ENCODE peak calls at places on chromosomes 2 and 18, in eight cellular contexts. S, R, I, V, N, Q, T and X are unnamed samples.

GRCh38 chr18:23837591-23837990 is 148.3 kb downstream of the LAMA3 start:
- DNase-seq in S (no peak), R (no peak), I (peak), V (peak), N (peak), Q (no peak), T (no peak), X (peak)

GRCh38 chr18:12159446-12159845 is 65.8 kb downstream of the ANKRD62 start:
- DNase-seq in S (no peak), R (no peak), I (no peak), V (no peak), N (peak), Q (no peak), T (no peak), X (no peak)

GRCh38 chr2:207126724-207127314 is 38.9 kb downstream of the KLF7 start:
- DNase-seq in S (no peak), R (no peak), I (no peak), V (no peak), N (peak), Q (no peak), T (no peak), X (no peak)

GRCh38 chr2:18701981-18702380 is 112.6 kb upstream of the NT5C1B start:
- DNase-seq in S (no peak), R (no peak), I (no peak), V (no peak), N (no peak), Q (no peak), T (no peak), X (no peak)

GRCh38 chr2:225354281-225354774 is 45.2 kb upstream of the NYAP2 start:
- DNase-seq in S (peak), R (no peak), I (no peak), V (peak), N (peak), Q (peak), T (no peak), X (no peak)

GRCh38 chr18:40407913-40408312 is 1547.1 kb upstream of the PIK3C3 start:
- DNase-seq in S (no peak), R (no peak), I (no peak), V (peak), N (peak), Q (peak), T (no peak), X (no peak)

GRCh38 chr2:98822301-98823164 is 91.6 kb upstream of the MGAT4A start:
- DNase-seq in S (peak), R (no peak), I (peak), V (peak), N (no peak), Q (no peak), T (no peak), X (peak)

GRCh38 chr2:43224131-43224570 is 2.3 kb downstream of the ZFP36L2 start:
- DNase-seq in S (peak), R (peak), I (peak), V (peak), N (peak), Q (peak), T (peak), X (peak)

GRCh38 chr2:241965931-241966412 is 96.4 kb downstream of the RTP5 start:
- DNase-seq in S (peak), R (no peak), I (peak), V (peak), N (peak), Q (peak), T (peak), X (peak)

GRCh38 chr2:25309402-25309801 is 32.3 kb downstream of the DNMT3A start:
- DNase-seq in S (peak), R (peak), I (peak), V (peak), N (peak), Q (no peak), T (peak), X (peak)

GRCh38 chr2:101346909-101347308 is 38.4 kb upstream of the RNF149 start:
- DNase-seq in S (no peak), R (no peak), I (no peak), V (no peak), N (no peak), Q (no peak), T (no peak), X (no peak)

GRCh38 chr2:101002562-101003277 is 631 bp downstream of the RPL31 start:
- DNase-seq in S (no peak), R (no peak), I (peak), V (peak), N (peak), Q (no peak), T (no peak), X (peak)

GRCh38 chr2:147382322-147382948 is 462.4 kb upstream of the ACVR2A start:
- DNase-seq in S (no peak), R (no peak), I (no peak), V (no peak), N (no peak), Q (no peak), T (no peak), X (no peak)

GRCh38 chr2:127061377-127062273 is 45.3 kb downstream of the BIN1 start:
- DNase-seq in S (no peak), R (no peak), I (no peak), V (no peak), N (peak), Q (no peak), T (no peak), X (no peak)

GRCh38 chr2:10452334-10452733 is 4.2 kb upstream of the ODC1 start:
- DNase-seq in S (no peak), R (peak), I (no peak), V (peak), N (peak), Q (peak), T (peak), X (peak)

GRCh38 chr2:33395660-33396249 is 80.7 kb upstream of the RASGRP3 start:
- DNase-seq in S (peak), R (peak), I (peak), V (peak), N (peak), Q (no peak), T (peak), X (peak)

GRCh38 chr2:20157606-20157970 is 67.3 kb downstream of the SDC1 start:
- DNase-seq in S (no peak), R (no peak), I (no peak), V (peak), N (no peak), Q (no peak), T (no peak), X (no peak)

GRCh38 chr2:54630841-54631497 is 92.5 kb upstream of the EML6 start:
- DNase-seq in S (no peak), R (no peak), I (no peak), V (no peak), N (no peak), Q (no peak), T (no peak), X (peak)

GRCh38 chr2:72367530-72368225 is 220.0 kb upstream of the CYP26B1 start:
- DNase-seq in S (peak), R (peak), I (no peak), V (peak), N (peak), Q (peak), T (peak), X (peak)

GRCh38 chr2:236551843-236552542 is 17.6 kb upstream of the ACKR3 start:
- DNase-seq in S (peak), R (no peak), I (peak), V (no peak), N (no peak), Q (no peak), T (no peak), X (no peak)

GRCh38 chr2:71358931-71359671 is 27.5 kb downstream of the ZNF638 start:
- DNase-seq in S (no peak), R (no peak), I (peak), V (peak), N (peak), Q (no peak), T (no peak), X (no peak)

GRCh38 chr2:99811544-99811943 is 321.7 kb upstream of the REV1 start:
- DNase-seq in S (no peak), R (no peak), I (no peak), V (peak), N (no peak), Q (peak), T (no peak), X (no peak)

GRCh38 chr2:74008761-74009395 is 24.2 kb downstream of the TET3 start:
- DNase-seq in S (no peak), R (no peak), I (no peak), V (peak), N (peak), Q (no peak), T (no peak), X (no peak)

GRCh38 chr2:100610381-100610831 is 47.6 kb downstream of the PDCL3 start:
- DNase-seq in S (peak), R (peak), I (peak), V (peak), N (peak), Q (peak), T (peak), X (peak)

GRCh38 chr2:134177351-134177931 is 76.4 kb upstream of the MGAT5 start:
- DNase-seq in S (peak), R (no peak), I (no peak), V (peak), N (peak), Q (no peak), T (no peak), X (peak)

GRCh38 chr18:26909599-26910290 is 44.2 kb upstream of the AQP4 start:
- DNase-seq in S (peak), R (no peak), I (no peak), V (peak), N (no peak), Q (no peak), T (no peak), X (peak)

GRCh38 chr2:20222769-20223344 is 2.1 kb downstream of the SDC1 start:
- DNase-seq in S (no peak), R (no peak), I (no peak), V (no peak), N (no peak), Q (no peak), T (peak), X (no peak)

GRCh38 chr2:49122107-49122506 is 32.2 kb downstream of the FSHR start:
- DNase-seq in S (no peak), R (no peak), I (no peak), V (no peak), N (no peak), Q (no peak), T (no peak), X (no peak)

GRCh38 chr2:201964631-201965206 is 68.9 kb upstream of the FZD7 start:
- DNase-seq in S (no peak), R (no peak), I (peak), V (peak), N (no peak), Q (no peak), T (no peak), X (no peak)

GRCh38 chr2:137179542-137179941 is 414.2 kb downstream of the THSD7B start:
- DNase-seq in S (no peak), R (no peak), I (no peak), V (no peak), N (no peak), Q (no peak), T (no peak), X (no peak)

GRCh38 chr2:19465965-19466364 is 107.5 kb upstream of the OSR1 start:
- DNase-seq in S (no peak), R (no peak), I (no peak), V (no peak), N (no peak), Q (no peak), T (no peak), X (no peak)

GRCh38 chr2:10035053-10035422 is 8.3 kb upstream of the KLF11 start:
- DNase-seq in S (no peak), R (no peak), I (no peak), V (no peak), N (no peak), Q (no peak), T (no peak), X (no peak)

GRCh38 chr2:133566967-133567645 is 1.2 kb downstream of the NCKAP5 start:
- DNase-seq in S (peak), R (peak), I (no peak), V (peak), N (peak), Q (no peak), T (peak), X (peak)

GRCh38 chr2:32262105-32262504 is 2.6 kb downstream of the NLRC4 start:
- DNase-seq in S (no peak), R (no peak), I (no peak), V (no peak), N (no peak), Q (no peak), T (no peak), X (no peak)

GRCh38 chr2:25313711-25314513 is 27.8 kb downstream of the DNMT3A start:
- DNase-seq in S (no peak), R (no peak), I (peak), V (no peak), N (no peak), Q (no peak), T (no peak), X (no peak)

GRCh38 chr2:231047270-231047921 is 9.3 kb upstream of the PSMD1 start:
- DNase-seq in S (no peak), R (no peak), I (no peak), V (peak), N (no peak), Q (no peak), T (peak), X (peak)

GRCh38 chr2:203909192-203909945 is 27.2 kb upstream of the ICOS start:
- DNase-seq in S (peak), R (peak), I (peak), V (peak), N (peak), Q (peak), T (peak), X (no peak)

GRCh38 chr2:20672191-20672951 is 5.4 kb downstream of the GDF7 start:
- DNase-seq in S (peak), R (no peak), I (no peak), V (no peak), N (no peak), Q (no peak), T (no peak), X (peak)

GRCh38 chr2:231056453-231057416 is at the start of gene PSMD1:
- DNase-seq in S (peak), R (peak), I (peak), V (peak), N (peak), Q (peak), T (peak), X (peak)